ENCODE peak calls at places on chromosomes 2 and 18, in ten cellular contexts. V is anterior cingulate cortex; K is adrenal gland; R is sigmoid colon; N is cardiac septum; C is KBM-7; J is stimulated activated CD4-positive, alpha-beta T cell treated with anti-CD3 and anti-CD28 coated beads, Interleukin-1b, Interleukin-23, amount 100 ng/mL, for 24 hours; O is substantia nigra; M is left cardiac atrium; P is NCI-H345. H is an unnamed sample.

GRCh38 chr2:224570328-224570993 is 14.7 kb downstream of the CUL3 start:
- DNase-seq in V (no peak), K (no peak), R (no peak), N (no peak), C (no peak), J (no peak), O (no peak), M (no peak), P (no peak), H (no peak)

GRCh38 chr2:42163444-42164045 is 5.6 kb upstream of the EML4 start:
- DNase-seq in V (no peak), K (no peak), R (no peak), N (no peak), C (no peak), J (no peak), O (no peak), M (no peak), P (no peak), H (no peak)

GRCh38 chr2:229798446-229799147 is 84.2 kb upstream of the DNER start:
- DNase-seq in V (no peak), K (peak; percentile 22), R (no peak), N (no peak), C (no peak), J (no peak), O (no peak), M (no peak), P (no peak), H (no peak)

GRCh38 chr2:70659551-70659950 is 105.9 kb upstream of the TGFA start:
- DNase-seq in V (no peak), K (no peak), R (no peak), N (no peak), C (no peak), J (no peak), O (no peak), M (no peak), P (no peak), H (no peak)

GRCh38 chr18:47679864-47680263 is 250.6 kb downstream of the SMAD2 start:
- DNase-seq in V (no peak), K (no peak), R (no peak), N (no peak), C (no peak), J (no peak), O (no peak), M (no peak), P (no peak), H (no peak)

GRCh38 chr18:75896865-75897264 is 469.4 kb upstream of the SMIM21 start:
- DNase-seq in V (no peak), K (no peak), R (no peak), N (no peak), C (no peak), J (no peak), O (no peak), M (no peak), P (peak; percentile 76), H (no peak)

GRCh38 chr18:36352384-36352783 is 54.9 kb downstream of the FHOD3 start:
- DNase-seq in V (no peak), K (peak; percentile 64), R (no peak), N (no peak), C (no peak), J (no peak), O (no peak), M (no peak), P (no peak), H (no peak)

GRCh38 chr2:36657703-36658102 is 38.8 kb upstream of the VIT start:
- DNase-seq in V (no peak), K (no peak), R (no peak), N (no peak), C (no peak), J (no peak), O (no peak), M (no peak), P (no peak), H (no peak)

GRCh38 chr2:111701266-111701665 is 182.7 kb downstream of the ANAPC1 start:
- DNase-seq in V (no peak), K (no peak), R (peak; percentile 55), N (no peak), C (no peak), J (no peak), O (no peak), M (no peak), P (no peak), H (no peak)

GRCh38 chr2:145724499-145724898 is 1204.6 kb upstream of the ZEB2 start:
- DNase-seq in V (no peak), K (no peak), R (no peak), N (no peak), C (no peak), J (no peak), O (no peak), M (no peak), P (no peak), H (no peak)

GRCh38 chr2:4930704-4931103 is 761.5 kb upstream of the SOX11 start:
- DNase-seq in V (no peak), K (no peak), R (no peak), N (no peak), C (no peak), J (no peak), O (no peak), M (no peak), P (no peak), H (no peak)

GRCh38 chr2:26450031-26450635 is 27.8 kb downstream of the OTOF start:
- DNase-seq in V (no peak), K (no peak), R (peak; percentile 52), N (no peak), C (no peak), J (no peak), O (no peak), M (no peak), P (no peak), H (no peak)

GRCh38 chr2:96197541-96198255 is 10.9 kb downstream of the STARD7 start:
- DNase-seq in V (no peak), K (no peak), R (no peak), N (no peak), C (no peak), J (no peak), O (no peak), M (no peak), P (no peak), H (no peak)

GRCh38 chr2:75494137-75494769 is 66.5 kb downstream of the EVA1A start:
- DNase-seq in V (no peak), K (no peak), R (no peak), N (no peak), C (no peak), J (no peak), O (no peak), M (no peak), P (no peak), H (no peak)

GRCh38 chr2:220148849-220149248 is 521.4 kb downstream of the SLC4A3 start:
- DNase-seq in V (no peak), K (no peak), R (no peak), N (no peak), C (no peak), J (no peak), O (no peak), M (no peak), P (no peak), H (no peak)

GRCh38 chr2:36357506-36358316 is 2.1 kb downstream of the CRIM1 start:
- DNase-seq in V (no peak), K (peak; percentile 40), R (peak; percentile 83), N (no peak), C (peak; percentile 57), J (no peak), O (no peak), M (peak; percentile 45), P (peak; percentile 7), H (no peak)

GRCh38 chr2:136135924-136136906 is 18.3 kb upstream of the CXCR4 start:
- DNase-seq in V (no peak), K (peak; percentile 27), R (no peak), N (no peak), C (peak; percentile 92), J (no peak), O (no peak), M (no peak), P (peak; percentile 79), H (peak; percentile 65)

GRCh38 chr2:112920923-112921532 is 10.1 kb downstream of the IL37 start:
- DNase-seq in V (no peak), K (no peak), R (no peak), N (no peak), C (no peak), J (no peak), O (no peak), M (no peak), P (no peak), H (no peak)

GRCh38 chr2:169222665-169223064 is 139.7 kb downstream of the LRP2 start:
- DNase-seq in V (no peak), K (no peak), R (no peak), N (no peak), C (no peak), J (no peak), O (no peak), M (no peak), P (no peak), H (no peak)

GRCh38 chr2:119264781-119265692 is 41.4 kb downstream of the STEAP3 start:
- DNase-seq in V (no peak), K (peak; percentile 64), R (no peak), N (no peak), C (peak; percentile 79), J (peak; percentile 4), O (no peak), M (no peak), P (peak; percentile 69), H (no peak)

GRCh38 chr2:203533696-203534471 is 1.2 kb downstream of the RAPH1 start:
- DNase-seq in V (no peak), K (no peak), R (no peak), N (no peak), C (no peak), J (no peak), O (no peak), M (no peak), P (no peak), H (no peak)

GRCh38 chr2:218257390-218257981 is 3.3 kb upstream of the GPBAR1 start:
- DNase-seq in V (no peak), K (peak; percentile 64), R (peak; percentile 56), N (no peak), C (peak; percentile 87), J (peak; percentile 49), O (peak; percentile 11), M (no peak), P (no peak), H (peak; percentile 50)

GRCh38 chr18:75376004-75376403 is 51.5 kb downstream of the SMIM21 start:
- DNase-seq in V (no peak), K (no peak), R (no peak), N (no peak), C (no peak), J (no peak), O (no peak), M (no peak), P (peak; percentile 24), H (no peak)

GRCh38 chr2:231191896-231192872 is 6.2 kb upstream of the ARMC9 start:
- DNase-seq in V (no peak), K (peak; percentile 89), R (peak; percentile 97), N (peak; percentile 85), C (peak; percentile 64), J (no peak), O (peak; percentile 7), M (peak; percentile 88), P (no peak), H (no peak)

GRCh38 chr18:9835112-9835755 is 50.5 kb upstream of the TXNDC2 start:
- DNase-seq in V (no peak), K (no peak), R (no peak), N (no peak), C (no peak), J (no peak), O (no peak), M (no peak), P (peak; percentile 61), H (no peak)

GRCh38 chr18:50044402-50044801 is 150.5 kb downstream of the MYO5B start:
- DNase-seq in V (no peak), K (no peak), R (no peak), N (no peak), C (no peak), J (no peak), O (no peak), M (no peak), P (no peak), H (no peak)

GRCh38 chr2:237309416-237309815 is 104.5 kb downstream of the COL6A3 start:
- DNase-seq in V (no peak), K (no peak), R (no peak), N (no peak), C (no peak), J (no peak), O (no peak), M (no peak), P (no peak), H (no peak)

GRCh38 chr2:121149384-121149783 is 135.6 kb downstream of the TFCP2L1 start:
- DNase-seq in V (no peak), K (no peak), R (no peak), N (peak; percentile 58), C (no peak), J (no peak), O (no peak), M (no peak), P (no peak), H (no peak)

H was measured in activated T-helper 1 cell treated with Interleukin-2 at 50 U/mL for 16 hours.